ENCODE peak calls at places on chromosomes 16 and 17, in five cellular contexts. One of them, this sample, is unnamed.

GRCh38 chr16:31874354-31875111 is 926 bp downstream of the ZNF267 start:
- DNase-seq in EL: peak; percentile 61
- DNase-seq in A549: peak; percentile 43
- DNase-seq in stimulated activated CD4-positive, alpha-beta T cell treated with anti-CD3 and anti-CD28 coated beads, Interleukin-15, amount 100 ng/mL, for 1 hour: no peak
- DNase-seq in CD8-positive, alpha-beta T cell: no peak
- DNase-seq in this sample: no peak

GRCh38 chr16:648071-648785 is 937 bp upstream of the WDR90 start:
- DNase-seq in stimulated activated CD4-positive, alpha-beta T cell treated with anti-CD3 and anti-CD28 coated beads, Interleukin-15, amount 100 ng/mL, for 1 hour: peak; percentile 27
- DNase-seq in EL: no peak
- DNase-seq in CD8-positive, alpha-beta T cell: peak; percentile 37
- DNase-seq in A549: no peak
- DNase-seq in this sample: no peak

GRCh38 chr16:46972971-46973456 is 460 bp downstream of the DNAJA2 start:
- DNase-seq in stimulated activated CD4-positive, alpha-beta T cell treated with anti-CD3 and anti-CD28 coated beads, Interleukin-15, amount 100 ng/mL, for 1 hour: peak; percentile 27
- DNase-seq in CD8-positive, alpha-beta T cell: peak; percentile 41
- DNase-seq in A549: no peak
- DNase-seq in EL: peak; percentile 36
- DNase-seq in this sample: peak; percentile 8

GRCh38 chr16:77794586-77794985 is 6.2 kb downstream of the VAT1L start:
- DNase-seq in A549: no peak
- DNase-seq in stimulated activated CD4-positive, alpha-beta T cell treated with anti-CD3 and anti-CD28 coated beads, Interleukin-15, amount 100 ng/mL, for 1 hour: no peak
- DNase-seq in CD8-positive, alpha-beta T cell: no peak
- DNase-seq in EL: peak; percentile 45
- DNase-seq in this sample: no peak

GRCh38 chr17:74467221-74467951 is 952 bp downstream of the CD300A start:
- DNase-seq in stimulated activated CD4-positive, alpha-beta T cell treated with anti-CD3 and anti-CD28 coated beads, Interleukin-15, amount 100 ng/mL, for 1 hour: no peak
- DNase-seq in CD8-positive, alpha-beta T cell: no peak
- DNase-seq in EL: no peak
- DNase-seq in A549: no peak
- DNase-seq in this sample: no peak

GRCh38 chr16:57175896-57176295 is 9.9 kb downstream of the PSME3IP1 start:
- DNase-seq in A549: no peak
- DNase-seq in CD8-positive, alpha-beta T cell: no peak
- DNase-seq in stimulated activated CD4-positive, alpha-beta T cell treated with anti-CD3 and anti-CD28 coated beads, Interleukin-15, amount 100 ng/mL, for 1 hour: no peak
- DNase-seq in EL: no peak
- DNase-seq in this sample: no peak

GRCh38 chr17:50103941-50104340 is 8.8 kb downstream of the PDK2 start:
- DNase-seq in EL: no peak
- DNase-seq in CD8-positive, alpha-beta T cell: no peak
- DNase-seq in stimulated activated CD4-positive, alpha-beta T cell treated with anti-CD3 and anti-CD28 coated beads, Interleukin-15, amount 100 ng/mL, for 1 hour: no peak
- DNase-seq in A549: no peak
- DNase-seq in this sample: no peak

GRCh38 chr16:7182510-7183109 is 150.0 kb upstream of the RBFOX1 start:
- DNase-seq in CD8-positive, alpha-beta T cell: no peak
- DNase-seq in stimulated activated CD4-positive, alpha-beta T cell treated with anti-CD3 and anti-CD28 coated beads, Interleukin-15, amount 100 ng/mL, for 1 hour: no peak
- DNase-seq in A549: no peak
- DNase-seq in EL: no peak
- DNase-seq in this sample: no peak

GRCh38 chr17:67718325-67718941 is 697 bp downstream of the NOL11 start:
- DNase-seq in CD8-positive, alpha-beta T cell: no peak
- DNase-seq in EL: peak; percentile 63
- DNase-seq in A549: peak; percentile 55
- DNase-seq in stimulated activated CD4-positive, alpha-beta T cell treated with anti-CD3 and anti-CD28 coated beads, Interleukin-15, amount 100 ng/mL, for 1 hour: no peak
- DNase-seq in this sample: no peak

GRCh38 chr17:69609495-69610315 is 195.2 kb downstream of the MAP2K6 start:
- DNase-seq in stimulated activated CD4-positive, alpha-beta T cell treated with anti-CD3 and anti-CD28 coated beads, Interleukin-15, amount 100 ng/mL, for 1 hour: no peak
- DNase-seq in CD8-positive, alpha-beta T cell: no peak
- DNase-seq in EL: peak; percentile 61
- DNase-seq in A549: no peak
- DNase-seq in this sample: no peak

GRCh38 chr16:85759631-85760419 is 8.9 kb upstream of the C16orf74 start:
- DNase-seq in A549: peak; percentile 55
- DNase-seq in CD8-positive, alpha-beta T cell: peak; percentile 38
- DNase-seq in stimulated activated CD4-positive, alpha-beta T cell treated with anti-CD3 and anti-CD28 coated beads, Interleukin-15, amount 100 ng/mL, for 1 hour: no peak
- DNase-seq in EL: no peak
- DNase-seq in this sample: no peak

GRCh38 chr16:3646348-3646920 is 8.1 kb upstream of the DNASE1 start:
- DNase-seq in EL: no peak
- DNase-seq in CD8-positive, alpha-beta T cell: no peak
- DNase-seq in stimulated activated CD4-positive, alpha-beta T cell treated with anti-CD3 and anti-CD28 coated beads, Interleukin-15, amount 100 ng/mL, for 1 hour: no peak
- DNase-seq in A549: peak; percentile 80
- DNase-seq in this sample: no peak

GRCh38 chr17:83089322-83090156 is 10.1 kb downstream of the METRNL start:
- DNase-seq in A549: no peak
- DNase-seq in stimulated activated CD4-positive, alpha-beta T cell treated with anti-CD3 and anti-CD28 coated beads, Interleukin-15, amount 100 ng/mL, for 1 hour: no peak
- DNase-seq in EL: no peak
- DNase-seq in CD8-positive, alpha-beta T cell: no peak
- DNase-seq in this sample: no peak

GRCh38 chr17:60600490-60601431 is 768 bp downstream of the PPM1D start:
- DNase-seq in CD8-positive, alpha-beta T cell: peak; percentile 60
- DNase-seq in A549: peak; percentile 97
- DNase-seq in stimulated activated CD4-positive, alpha-beta T cell treated with anti-CD3 and anti-CD28 coated beads, Interleukin-15, amount 100 ng/mL, for 1 hour: peak; percentile 39
- DNase-seq in EL: peak; percentile 88
- DNase-seq in this sample: peak; percentile 11

GRCh38 chr16:84503751-84504395 is 586 bp downstream of the MEAK7 start:
- DNase-seq in stimulated activated CD4-positive, alpha-beta T cell treated with anti-CD3 and anti-CD28 coated beads, Interleukin-15, amount 100 ng/mL, for 1 hour: no peak
- DNase-seq in EL: peak; percentile 71
- DNase-seq in CD8-positive, alpha-beta T cell: no peak
- DNase-seq in A549: no peak
- DNase-seq in this sample: no peak

GRCh38 chr16:55552621-55553020 is 13.9 kb upstream of the CAPNS2 start:
- DNase-seq in EL: peak; percentile 73
- DNase-seq in CD8-positive, alpha-beta T cell: no peak
- DNase-seq in stimulated activated CD4-positive, alpha-beta T cell treated with anti-CD3 and anti-CD28 coated beads, Interleukin-15, amount 100 ng/mL, for 1 hour: no peak
- DNase-seq in A549: no peak
- DNase-seq in this sample: no peak

GRCh38 chr16:49023095-49023494 is 258.5 kb downstream of the CBLN1 start:
- DNase-seq in A549: no peak
- DNase-seq in CD8-positive, alpha-beta T cell: no peak
- DNase-seq in EL: peak; percentile 78
- DNase-seq in stimulated activated CD4-positive, alpha-beta T cell treated with anti-CD3 and anti-CD28 coated beads, Interleukin-15, amount 100 ng/mL, for 1 hour: no peak
- DNase-seq in this sample: no peak

GRCh38 chr16:11615756-11616447 is 29.2 kb upstream of the LITAF start:
- DNase-seq in EL: peak; percentile 30
- DNase-seq in CD8-positive, alpha-beta T cell: no peak
- DNase-seq in stimulated activated CD4-positive, alpha-beta T cell treated with anti-CD3 and anti-CD28 coated beads, Interleukin-15, amount 100 ng/mL, for 1 hour: no peak
- DNase-seq in A549: no peak
- DNase-seq in this sample: no peak

GRCh38 chr16:54282202-54282922 is 4.2 kb downstream of the IRX3 start:
- DNase-seq in A549: peak; percentile 77
- DNase-seq in EL: peak; percentile 11
- DNase-seq in stimulated activated CD4-positive, alpha-beta T cell treated with anti-CD3 and anti-CD28 coated beads, Interleukin-15, amount 100 ng/mL, for 1 hour: no peak
- DNase-seq in CD8-positive, alpha-beta T cell: no peak
- DNase-seq in this sample: no peak

GRCh38 chr17:5640726-5641125 is 56.4 kb upstream of the NLRP1 start:
- DNase-seq in EL: no peak
- DNase-seq in CD8-positive, alpha-beta T cell: no peak
- DNase-seq in stimulated activated CD4-positive, alpha-beta T cell treated with anti-CD3 and anti-CD28 coated beads, Interleukin-15, amount 100 ng/mL, for 1 hour: no peak
- DNase-seq in A549: no peak
- DNase-seq in this sample: no peak

GRCh38 chr17:57892146-57892819 is 42.4 kb upstream of the MRPS23 start:
- DNase-seq in EL: peak; percentile 91
- DNase-seq in CD8-positive, alpha-beta T cell: peak; percentile 80
- DNase-seq in A549: peak; percentile 92
- DNase-seq in stimulated activated CD4-positive, alpha-beta T cell treated with anti-CD3 and anti-CD28 coated beads, Interleukin-15, amount 100 ng/mL, for 1 hour: peak; percentile 69
- DNase-seq in this sample: peak; percentile 73

GRCh38 chr17:28878158-28878910 is 19.2 kb downstream of the FLOT2 start:
- DNase-seq in A549: no peak
- DNase-seq in CD8-positive, alpha-beta T cell: no peak
- DNase-seq in EL: peak; percentile 31
- DNase-seq in stimulated activated CD4-positive, alpha-beta T cell treated with anti-CD3 and anti-CD28 coated beads, Interleukin-15, amount 100 ng/mL, for 1 hour: no peak
- DNase-seq in this sample: no peak

GRCh38 chr17:66843606-66844005 is 8.7 kb downstream of the CACNG5 start:
- DNase-seq in stimulated activated CD4-positive, alpha-beta T cell treated with anti-CD3 and anti-CD28 coated beads, Interleukin-15, amount 100 ng/mL, for 1 hour: no peak
- DNase-seq in CD8-positive, alpha-beta T cell: no peak
- DNase-seq in EL: no peak
- DNase-seq in A549: no peak
- DNase-seq in this sample: no peak

GRCh38 chr16:31395647-31396046 is 2.5 kb downstream of the ITGAD start:
- DNase-seq in A549: no peak
- DNase-seq in EL: no peak
- DNase-seq in stimulated activated CD4-positive, alpha-beta T cell treated with anti-CD3 and anti-CD28 coated beads, Interleukin-15, amount 100 ng/mL, for 1 hour: no peak
- DNase-seq in CD8-positive, alpha-beta T cell: no peak
- DNase-seq in this sample: no peak

GRCh38 chr17:8711291-8711690 is 33.3 kb downstream of the CCDC42 start:
- DNase-seq in A549: no peak
- DNase-seq in EL: no peak
- DNase-seq in CD8-positive, alpha-beta T cell: no peak
- DNase-seq in stimulated activated CD4-positive, alpha-beta T cell treated with anti-CD3 and anti-CD28 coated beads, Interleukin-15, amount 100 ng/mL, for 1 hour: no peak
- DNase-seq in this sample: no peak

GRCh38 chr16:66751135-66751991 is at the start of gene DYNC1LI2:
- DNase-seq in A549: peak; percentile 80
- DNase-seq in CD8-positive, alpha-beta T cell: peak; percentile 78
- DNase-seq in EL: peak; percentile 75
- DNase-seq in stimulated activated CD4-positive, alpha-beta T cell treated with anti-CD3 and anti-CD28 coated beads, Interleukin-15, amount 100 ng/mL, for 1 hour: peak; percentile 75
- DNase-seq in this sample: peak; percentile 72

GRCh38 chr17:31900877-31901276 is 631 bp downstream of the UTP6 start:
- DNase-seq in CD8-positive, alpha-beta T cell: no peak
- DNase-seq in A549: peak; percentile 41
- DNase-seq in stimulated activated CD4-positive, alpha-beta T cell treated with anti-CD3 and anti-CD28 coated beads, Interleukin-15, amount 100 ng/mL, for 1 hour: no peak
- DNase-seq in EL: peak; percentile 33
- DNase-seq in this sample: no peak

GRCh38 chr17:12342609-12343248 is 322.1 kb downstream of the MAP2K4 start:
- DNase-seq in CD8-positive, alpha-beta T cell: no peak
- DNase-seq in A549: peak; percentile 22
- DNase-seq in stimulated activated CD4-positive, alpha-beta T cell treated with anti-CD3 and anti-CD28 coated beads, Interleukin-15, amount 100 ng/mL, for 1 hour: no peak
- DNase-seq in EL: peak; percentile 30
- DNase-seq in this sample: no peak

GRCh38 chr16:1768767-1769401 is 2.5 kb downstream of the NME3 start:
- DNase-seq in A549: no peak
- DNase-seq in EL: no peak
- DNase-seq in stimulated activated CD4-positive, alpha-beta T cell treated with anti-CD3 and anti-CD28 coated beads, Interleukin-15, amount 100 ng/mL, for 1 hour: no peak
- DNase-seq in CD8-positive, alpha-beta T cell: no peak
- DNase-seq in this sample: no peak

GRCh38 chr17:1313270-1314005 is 34.0 kb downstream of the TRARG1 start:
- DNase-seq in CD8-positive, alpha-beta T cell: no peak
- DNase-seq in A549: no peak
- DNase-seq in stimulated activated CD4-positive, alpha-beta T cell treated with anti-CD3 and anti-CD28 coated beads, Interleukin-15, amount 100 ng/mL, for 1 hour: no peak
- DNase-seq in EL: no peak
- DNase-seq in this sample: no peak

GRCh38 chr16:67486805-67487204 is 3.5 kb upstream of the AGRP start:
- DNase-seq in stimulated activated CD4-positive, alpha-beta T cell treated with anti-CD3 and anti-CD28 coated beads, Interleukin-15, amount 100 ng/mL, for 1 hour: no peak
- DNase-seq in CD8-positive, alpha-beta T cell: no peak
- DNase-seq in EL: no peak
- DNase-seq in A549: no peak
- DNase-seq in this sample: no peak

GRCh38 chr16:49454426-49455180 is 81.0 kb downstream of the C16orf78 start:
- DNase-seq in A549: no peak
- DNase-seq in CD8-positive, alpha-beta T cell: peak; percentile 3
- DNase-seq in EL: no peak
- DNase-seq in stimulated activated CD4-positive, alpha-beta T cell treated with anti-CD3 and anti-CD28 coated beads, Interleukin-15, amount 100 ng/mL, for 1 hour: no peak
- DNase-seq in this sample: no peak

GRCh38 chr17:48545022-48545376 is at the start of gene HOXB2:
- DNase-seq in CD8-positive, alpha-beta T cell: no peak
- DNase-seq in A549: no peak
- DNase-seq in EL: no peak
- DNase-seq in stimulated activated CD4-positive, alpha-beta T cell treated with anti-CD3 and anti-CD28 coated beads, Interleukin-15, amount 100 ng/mL, for 1 hour: no peak
- DNase-seq in this sample: no peak

GRCh38 chr17:27559996-27560481 is 70.9 kb upstream of the LGALS9 start:
- DNase-seq in CD8-positive, alpha-beta T cell: no peak
- DNase-seq in stimulated activated CD4-positive, alpha-beta T cell treated with anti-CD3 and anti-CD28 coated beads, Interleukin-15, amount 100 ng/mL, for 1 hour: no peak
- DNase-seq in A549: no peak
- DNase-seq in EL: peak; percentile 82
- DNase-seq in this sample: no peak

GRCh38 chr17:36609498-36609862 is 8.1 kb downstream of the MRM1 start:
- DNase-seq in CD8-positive, alpha-beta T cell: no peak
- DNase-seq in EL: no peak
- DNase-seq in stimulated activated CD4-positive, alpha-beta T cell treated with anti-CD3 and anti-CD28 coated beads, Interleukin-15, amount 100 ng/mL, for 1 hour: no peak
- DNase-seq in A549: no peak
- DNase-seq in this sample: no peak

GRCh38 chr16:77781091-77781490 is 7.3 kb upstream of the VAT1L start:
- DNase-seq in stimulated activated CD4-positive, alpha-beta T cell treated with anti-CD3 and anti-CD28 coated beads, Interleukin-15, amount 100 ng/mL, for 1 hour: no peak
- DNase-seq in CD8-positive, alpha-beta T cell: no peak
- DNase-seq in EL: no peak
- DNase-seq in A549: no peak
- DNase-seq in this sample: no peak

GRCh38 chr17:1690544-1691221 is 6.0 kb upstream of the PRPF8 start:
- DNase-seq in EL: no peak
- DNase-seq in A549: no peak
- DNase-seq in stimulated activated CD4-positive, alpha-beta T cell treated with anti-CD3 and anti-CD28 coated beads, Interleukin-15, amount 100 ng/mL, for 1 hour: no peak
- DNase-seq in CD8-positive, alpha-beta T cell: no peak
- DNase-seq in this sample: no peak